ENCODE peak calls at places on chromosomes 3 and 15, in eight cellular contexts. U, B, S, N, H, R, J and W are unnamed samples.

GRCh38 chr3:51703776-51704510 is 2.9 kb upstream of the GRM2 start:
- DNase-seq in U (no peak), B (peak; percentile 56), S (no peak), N (no peak), H (peak; percentile 53), R (no peak), J (no peak), W (no peak)

GRCh38 chr15:71237456-71238188 is 122.4 kb downstream of the THSD4 start:
- DNase-seq in U (peak; percentile 65), B (no peak), S (peak; percentile 57), N (peak; percentile 97), H (no peak), R (peak; percentile 83), J (no peak), W (no peak)

GRCh38 chr15:93182806-93183205 is 93.8 kb upstream of the RGMA start:
- DNase-seq in U (no peak), B (no peak), S (no peak), N (no peak), H (no peak), R (no peak), J (no peak), W (no peak)

GRCh38 chr3:134294302-134294925 is 43.8 kb upstream of the RYK start:
- DNase-seq in U (no peak), B (no peak), S (no peak), N (no peak), H (no peak), R (no peak), J (peak; percentile 75), W (peak; percentile 58)

GRCh38 chr15:49415638-49416037 is 7.4 kb upstream of the FGF7 start:
- DNase-seq in U (no peak), B (no peak), S (no peak), N (no peak), H (no peak), R (no peak), J (no peak), W (no peak)

GRCh38 chr3:8600457-8600856 is 44.1 kb downstream of the SSUH2 start:
- DNase-seq in U (no peak), B (no peak), S (no peak), N (no peak), H (no peak), R (no peak), J (no peak), W (no peak)

GRCh38 chr3:137131081-137131480 is 173.3 kb downstream of the IL20RB start:
- DNase-seq in U (no peak), B (no peak), S (no peak), N (no peak), H (no peak), R (no peak), J (no peak), W (no peak)

GRCh38 chr15:76366714-76367113 is 30.1 kb downstream of the ISL2 start:
- DNase-seq in U (peak; percentile 79), B (no peak), S (no peak), N (no peak), H (no peak), R (no peak), J (no peak), W (no peak)

GRCh38 chr15:43370310-43370974 is 401 bp downstream of the ZSCAN29 start:
- DNase-seq in U (no peak), B (no peak), S (peak; percentile 40), N (no peak), H (peak; percentile 45), R (no peak), J (no peak), W (no peak)

GRCh38 chr15:22915866-22916515 is 64.2 kb downstream of the CYFIP1 start:
- DNase-seq in U (no peak), B (peak; percentile 63), S (no peak), N (no peak), H (no peak), R (no peak), J (no peak), W (no peak)

GRCh38 chr3:53195602-53196574 is 34.9 kb downstream of the PRKCD start:
- DNase-seq in U (no peak), B (peak; percentile 73), S (peak; percentile 63), N (peak; percentile 46), H (peak; percentile 76), R (peak; percentile 44), J (no peak), W (peak; percentile 47)

GRCh38 chr3:23874359-23875120 is 42.2 kb downstream of the NKIRAS1 start:
- DNase-seq in U (no peak), B (no peak), S (no peak), N (no peak), H (no peak), R (no peak), J (no peak), W (no peak)

GRCh38 chr3:23876901-23877300 is 39.9 kb downstream of the NKIRAS1 start:
- DNase-seq in U (no peak), B (no peak), S (no peak), N (no peak), H (no peak), R (no peak), J (no peak), W (no peak)

GRCh38 chr3:23872330-23872729 is 44.5 kb downstream of the NKIRAS1 start:
- DNase-seq in U (no peak), B (no peak), S (no peak), N (no peak), H (no peak), R (no peak), J (no peak), W (no peak)

GRCh38 chr3:23875326-23875725 is 41.5 kb downstream of the NKIRAS1 start:
- DNase-seq in U (no peak), B (no peak), S (no peak), N (no peak), H (no peak), R (no peak), J (no peak), W (no peak)

DNA sequence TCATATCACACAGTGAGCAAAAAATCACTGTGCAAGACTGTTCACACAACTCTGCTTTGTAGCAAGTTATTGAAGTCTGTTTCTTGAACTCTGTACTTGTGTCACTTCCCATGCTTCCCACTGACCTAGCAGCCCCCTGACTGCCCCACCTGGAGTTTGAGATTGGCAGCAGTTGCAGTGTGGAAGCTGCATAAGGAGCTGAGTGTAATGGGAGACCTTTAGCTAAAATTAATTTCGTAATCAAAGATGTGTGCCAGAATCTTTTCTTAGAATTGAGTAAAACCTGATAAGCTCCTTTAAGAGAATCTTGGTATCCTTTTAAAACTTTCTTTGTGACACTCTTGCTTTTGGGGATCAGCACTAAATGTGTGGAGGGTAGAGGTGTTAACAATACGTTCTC is 42.8 kb downstream of the NKIRAS1 start:
- DNase-seq in U (no peak), B (no peak), S (no peak), N (no peak), H (peak; percentile 53), R (no peak), J (no peak), W (no peak)
- H3K27ac ChIP-seq in U (no peak overlapping the region), B (no peak overlapping the region), S (no peak overlapping the region), N (no peak overlapping the region), H (peak overlapping the region; percentile 13), R (no peak overlapping the region), J (no peak overlapping the region), W (no peak overlapping the region)

DNA sequence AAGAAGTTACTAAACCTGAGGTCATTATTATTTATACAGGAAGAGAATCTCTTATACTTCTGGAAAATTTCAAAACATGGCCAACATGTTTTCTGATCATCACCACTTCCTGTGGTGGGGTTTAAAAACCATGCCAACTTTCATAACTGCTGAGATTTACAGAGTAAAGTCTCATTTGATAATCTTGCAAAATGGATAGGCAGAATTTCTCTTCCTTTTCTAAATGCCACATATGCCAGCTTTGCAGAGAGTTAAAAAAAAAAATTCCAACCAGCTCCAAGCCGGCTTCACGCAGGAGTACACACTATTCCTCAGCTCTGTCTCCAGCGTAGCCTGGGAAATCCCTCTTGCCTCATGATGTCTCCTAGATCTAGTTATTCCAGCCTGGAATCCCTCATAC is 124.2 kb upstream of the SPRED1 start:
- DNase-seq in U (no peak), B (no peak), S (peak; percentile 25), N (no peak), H (no peak), R (no peak), J (no peak), W (no peak)
- TF ChIP-seq CTCF in U (no peak), B (no peak), S (no peak), N (no peak), H (no peak), R (no peak), J (no peak), W (no peak)

DNA sequence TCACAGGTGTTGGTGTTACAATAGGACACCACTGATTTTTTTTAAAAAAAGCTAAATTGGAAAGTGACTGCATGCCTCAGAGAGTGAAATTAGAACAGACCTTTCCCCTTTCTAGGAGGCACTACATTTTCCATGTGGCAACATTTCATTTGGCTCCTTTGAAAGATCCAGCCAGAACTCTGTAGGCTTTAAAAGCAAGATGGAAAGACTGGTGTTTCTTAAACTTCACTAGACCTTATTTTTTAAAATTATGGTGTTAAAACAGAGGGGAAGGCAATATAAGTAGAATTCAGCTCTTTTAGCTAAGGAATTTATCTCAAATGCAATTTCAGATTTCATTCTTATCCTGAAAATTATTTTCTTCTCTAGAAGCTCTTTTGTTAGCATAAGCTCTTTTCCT is 317.6 kb upstream of the TGFBR2 start:
- DNase-seq in U (no peak), B (no peak), S (no peak), N (no peak), H (no peak), R (no peak), J (no peak), W (no peak)
- H3K4me1 ChIP-seq in U (peaks cover 18% of the 10 kb centered on the region), B (no peaks in the 10 kb centered on the region), S (no peaks in the 10 kb centered on the region), N (peaks cover 60% of the 10 kb centered on the region), H (peaks cover 24% of the 10 kb centered on the region), R (no peaks in the 10 kb centered on the region), J (no peaks in the 10 kb centered on the region), W (peaks cover 10% of the 10 kb centered on the region)

DNA sequence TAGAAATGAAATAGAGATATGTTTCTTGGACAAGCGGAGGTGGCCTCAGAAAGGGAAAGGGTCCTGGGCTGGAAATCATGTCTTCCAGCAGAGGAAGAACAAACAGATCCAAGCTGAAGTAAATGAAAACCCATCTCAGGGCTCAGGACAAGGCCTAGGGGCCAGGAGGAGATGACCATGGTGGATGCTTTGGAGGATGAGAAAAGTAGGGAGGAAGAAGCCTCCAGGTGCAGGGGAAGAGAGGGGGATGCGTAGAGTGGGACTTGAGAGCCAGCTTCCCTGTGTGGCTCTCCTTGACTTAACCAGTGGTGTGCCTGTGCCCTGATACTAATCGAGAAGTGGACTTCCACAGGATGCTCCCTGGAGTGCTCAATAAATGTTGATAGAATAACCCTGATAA is 203.2 kb downstream of the FAM43A start:
- DNase-seq in U (peak; percentile 20), B (no peak), S (no peak), N (no peak), H (no peak), R (no peak), J (no peak), W (no peak)
- H3K27ac ChIP-seq in U (no peak overlapping the region), B (no peak overlapping the region), S (no peak overlapping the region), N (no peak overlapping the region), H (no peak overlapping the region), R (no peak overlapping the region), J (no peak overlapping the region), W (no peak overlapping the region)

DNA sequence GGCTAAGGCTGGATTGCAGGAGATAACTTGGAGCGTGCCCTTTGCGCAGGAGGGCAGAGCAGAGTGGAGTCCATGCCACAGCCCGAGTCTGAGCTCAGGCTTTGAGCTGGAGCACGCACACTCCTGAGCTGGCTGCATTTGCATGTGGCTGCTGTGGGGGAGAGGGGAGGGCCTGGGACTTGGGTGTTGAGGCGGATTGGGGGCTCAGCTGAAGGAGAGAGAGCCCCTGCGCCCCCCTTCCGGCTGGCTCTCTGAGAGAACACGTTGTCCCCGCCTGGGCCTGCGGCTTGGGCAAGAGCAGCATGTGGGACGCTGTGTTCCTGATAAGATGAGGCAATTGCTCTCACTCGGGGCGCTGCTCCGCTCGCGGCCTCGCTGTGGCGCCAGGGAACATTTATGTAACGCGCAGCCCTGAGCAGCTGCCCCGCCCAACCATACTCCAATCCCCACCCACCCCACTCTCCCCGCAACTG is 39.1 kb downstream of the KLF13 start:
- DNase-seq in U (peak; percentile 95), B (peak; percentile 98), S (peak; percentile 94), N (no peak), H (peak; percentile 98), R (peak; percentile 87), J (no peak), W (peak; percentile 87)
- TF ChIP-seq CTCF in U (peak; percentile 34), B (no peak), S (peak; percentile 54), N (no peak), H (peak; percentile 34), R (peak; percentile 33), J (peak; percentile 50), W (peak; percentile 57)